ENCODE peak calls at places on chromosomes 6 and 20, in nine cellular contexts. O is activated T-helper 1 cell treated with anti-CD3 and anti-CD28 coated beads, Interleukin-2, amount 50 U/mL, for 16 hours; Q is fibroblast of the aortic adventitia; X is A549; Z is SW480; S is T-helper 2 cell; K is AG10803; P is AG09319; B is activated CD8-positive, alpha-beta memory T cell treated with anti-CD3 and anti-CD28 coated beads, Interleukin-2, amount 50 U/mL, for 48 hours. R is an unnamed sample.
A peak's percentile ranks its signal among the peaks of the same experiment; 100 is the strongest.

GRCh38 chr20:17709361-17710293 is 9.9 kb downstream of the BANF2 start:
- DNase-seq in Q (no peak), S (no peak), O (no peak), Z (no peak), B (no peak), P (no peak), K (no peak), X (no peak), R (no peak)

GRCh38 chr6:106895703-106896040 is 78.9 kb downstream of the CD24 start:
- DNase-seq in S (no peak), B (no peak), P (no peak), X (no peak), K (no peak), O (no peak), Q (no peak), Z (no peak), R (no peak)

GRCh38 chr6:158005626-158006180 is 24.0 kb downstream of the SYNJ2 start:
- DNase-seq in O (no peak), Q (no peak), P (no peak), X (no peak), K (no peak), Z (no peak), S (no peak), B (no peak), R (no peak)

GRCh38 chr6:95545691-95546090 is 31.6 kb upstream of the MANEA start:
- DNase-seq in S (no peak), K (no peak), B (no peak), Z (no peak), O (no peak), P (no peak), Q (no peak), X (no peak), R (no peak)

GRCh38 chr6:136503303-136503702 is 46.9 kb downstream of the MAP7 start:
- DNase-seq in Q (no peak), B (no peak), S (no peak), Z (no peak), X (no peak), K (no peak), P (no peak), O (no peak), R (no peak)

GRCh38 chr6:165800337-165800736 is 137.3 kb upstream of the PDE10A start:
- DNase-seq in Q (peak; percentile 12), O (no peak), X (no peak), K (no peak), Z (no peak), P (no peak), S (no peak), B (no peak), R (no peak)

GRCh38 chr20:3744037-3744436 is 11.6 kb downstream of the HSPA12B start:
- DNase-seq in Z (no peak), K (no peak), B (no peak), X (no peak), O (no peak), Q (no peak), P (no peak), S (no peak), R (no peak)

GRCh38 chr6:134517863-134518262 is 200.0 kb upstream of the SGK1 start:
- DNase-seq in Z (no peak), O (no peak), P (no peak), K (no peak), S (no peak), B (no peak), X (no peak), Q (no peak), R (no peak)

GRCh38 chr20:51196991-51197651 is 174.2 kb upstream of the KCNG1 start:
- DNase-seq in K (peak; percentile 41), P (no peak), Z (no peak), S (no peak), Q (no peak), X (no peak), B (no peak), O (no peak), R (no peak)

GRCh38 chr6:140627002-140627401 is 1252.6 kb upstream of the CITED2 start:
- DNase-seq in Z (no peak), B (no peak), K (no peak), Q (no peak), S (no peak), X (no peak), O (no peak), P (no peak), R (no peak)

GRCh38 chr20:51277961-51278360 is 255.1 kb upstream of the KCNG1 start:
- DNase-seq in X (no peak), P (no peak), Q (no peak), S (no peak), Z (no peak), O (no peak), K (no peak), B (no peak), R (no peak)

GRCh38 chr20:24831232-24831631 is 117.8 kb upstream of the CST7 start:
- DNase-seq in P (no peak), X (no peak), S (no peak), B (no peak), O (no peak), Z (no peak), K (no peak), Q (no peak), R (no peak)

GRCh38 chr6:163470611-163471010 is 56.1 kb downstream of the QKI start:
- DNase-seq in S (no peak), X (no peak), Q (no peak), B (no peak), O (no peak), K (no peak), Z (no peak), P (no peak), R (no peak)

GRCh38 chr20:63009988-63010769 is 3.4 kb upstream of the BHLHE23 start:
- DNase-seq in Z (peak; percentile 95), X (no peak), K (no peak), P (no peak), S (peak; percentile 73), O (peak; percentile 34), B (peak; percentile 82), Q (peak; percentile 4), R (no peak)

GRCh38 chr6:11732036-11732545 is 46.5 kb downstream of the ADTRP start:
- DNase-seq in Z (no peak), K (peak; percentile 97), B (peak; percentile 78), O (no peak), S (no peak), X (no peak), P (peak; percentile 72), Q (peak; percentile 93), R (no peak)

GRCh38 chr6:165647041-165647440 is 16.0 kb downstream of the PDE10A start:
- DNase-seq in S (no peak), Z (no peak), P (no peak), K (no peak), O (no peak), Q (no peak), B (no peak), X (no peak), R (no peak)

GRCh38 chr6:24935323-24935722 is 437 bp downstream of the RIPOR2 start:
- DNase-seq in P (no peak), X (no peak), B (no peak), Q (no peak), O (no peak), K (no peak), S (peak; percentile 24), Z (no peak), R (no peak)

GRCh38 chr6:166313255-166314070 is 5.3 kb upstream of the PRR18 start:
- DNase-seq in Q (peak; percentile 62), K (peak; percentile 26), P (no peak), O (no peak), X (peak; percentile 31), Z (peak; percentile 25), B (no peak), S (no peak), R (peak; percentile 39)

GRCh38 chr20:11832397-11832796 is 85.3 kb upstream of the BTBD3 start:
- DNase-seq in S (no peak), Q (no peak), X (no peak), Z (no peak), O (no peak), P (no peak), B (no peak), K (no peak), R (no peak)

GRCh38 chr20:1427457-1428054 is 34.7 kb upstream of the FKBP1A start:
- DNase-seq in K (peak; percentile 37), Q (no peak), P (no peak), Z (peak; percentile 23), S (no peak), B (no peak), X (no peak), O (no peak), R (no peak)

GRCh38 chr6:112231609-112232060 is 22.7 kb downstream of the LAMA4 start:
- DNase-seq in B (no peak), K (peak; percentile 64), P (no peak), Z (peak; percentile 24), S (no peak), X (no peak), Q (peak; percentile 61), O (no peak), R (no peak)

GRCh38 chr20:48502758-48503157 is 325.0 kb downstream of the PREX1 start:
- DNase-seq in K (no peak), X (no peak), Q (no peak), B (no peak), O (no peak), P (no peak), Z (no peak), S (no peak), R (no peak)

GRCh38 chr6:111803384-111803783 is 69.9 kb downstream of the FYN start:
- DNase-seq in K (no peak), Z (no peak), B (no peak), O (no peak), Q (no peak), X (no peak), P (no peak), S (no peak), R (no peak)

GRCh38 chr6:46526607-46527006 is 35.4 kb upstream of the RCAN2 start:
- DNase-seq in X (no peak), P (no peak), O (no peak), S (no peak), B (no peak), K (no peak), Q (no peak), Z (no peak), R (no peak)

GRCh38 chr20:62832951-62833391 is 16.1 kb downstream of the COL9A3 start:
- DNase-seq in S (no peak), Z (no peak), K (no peak), B (peak; percentile 45), P (no peak), X (no peak), O (no peak), Q (no peak), R (no peak)

GRCh38 chr20:5606347-5606746 is 143.9 kb upstream of the SHLD1 start:
- DNase-seq in B (no peak), Z (no peak), O (no peak), K (no peak), S (no peak), Q (no peak), P (no peak), X (no peak), R (no peak)

GRCh38 chr20:5511930-5512329 is 195.2 kb upstream of the PROKR2 start:
- DNase-seq in P (no peak), K (no peak), S (no peak), Z (no peak), O (no peak), Q (no peak), B (no peak), X (no peak), R (no peak)